ENCODE peak calls at places on chromosomes 3 and 15, in nine cellular contexts. B, I, L, T, X, J, D, A and O are unnamed samples.

GRCh38 chr3:163071684-163072083 is 1575.1 kb downstream of the OTOL1 start:
- DNase-seq in X (no peak), D (no peak), B (no peak), L (no peak), J (no peak), I (no peak), T (no peak), A (no peak), O (peak)

GRCh38 chr3:127886276-127886862 is 28.7 kb upstream of the KBTBD12 start:
- DNase-seq in L (no peak), X (no peak), D (no peak), B (no peak), A (no peak), T (no peak), J (no peak), I (no peak), O (no peak)

GRCh38 chr3:72887723-72888545 is at the start of gene GXYLT2:
- DNase-seq in A (peak), I (peak), J (peak), X (peak), L (peak), B (peak), D (peak), T (peak), O (peak)

GRCh38 chr15:30997270-30997669 is 5.8 kb upstream of the MTMR10 start:
- DNase-seq in I (no peak), X (no peak), J (no peak), D (no peak), B (no peak), A (no peak), L (no peak), T (no peak), O (no peak)

GRCh38 chr15:77901251-77901881 is 176.1 kb downstream of the TBC1D2B start:
- DNase-seq in A (no peak), T (no peak), X (no peak), D (no peak), I (no peak), L (no peak), B (no peak), J (no peak), O (no peak)

GRCh38 chr3:188154758-188155574 is 1.0 kb downstream of the LPP start:
- DNase-seq in T (no peak), J (no peak), I (no peak), B (no peak), X (no peak), D (peak), A (no peak), L (no peak), O (peak)

GRCh38 chr3:8253201-8253600 is 248.4 kb upstream of the LMCD1 start:
- DNase-seq in X (no peak), J (no peak), T (no peak), B (no peak), D (peak), A (no peak), I (no peak), L (no peak), O (no peak)

GRCh38 chr3:149129326-149130123 is at the start of gene HPS3:
- DNase-seq in I (peak), J (peak), B (peak), L (peak), D (peak), T (peak), A (peak), X (peak), O (peak)

GRCh38 chr3:4852780-4853748 is 126.2 kb upstream of the BHLHE40 start:
- DNase-seq in T (no peak), B (no peak), L (no peak), J (no peak), A (no peak), D (no peak), X (no peak), I (no peak), O (no peak)

GRCh38 chr15:52797625-52798501 is 7.7 kb upstream of the ONECUT1 start:
- DNase-seq in X (no peak), J (no peak), L (no peak), T (no peak), A (no peak), I (no peak), D (no peak), B (no peak), O (no peak)

GRCh38 chr15:62912282-62912681 is 130.3 kb upstream of the TPM1 start:
- DNase-seq in D (no peak), J (no peak), B (no peak), X (no peak), A (no peak), T (no peak), L (no peak), I (no peak), O (no peak)

GRCh38 chr3:169901453-169901852 is 9.9 kb upstream of the SAMD7 start:
- DNase-seq in B (no peak), J (no peak), I (no peak), D (no peak), T (no peak), X (no peak), L (no peak), A (no peak), O (no peak)

GRCh38 chr3:156898296-156898880 is 72.2 kb downstream of the LEKR1 start:
- DNase-seq in J (no peak), L (no peak), I (no peak), X (no peak), D (no peak), T (no peak), A (no peak), B (no peak), O (peak)

GRCh38 chr3:115758076-115758763 is 134.9 kb downstream of the GAP43 start:
- DNase-seq in B (no peak), J (no peak), X (no peak), L (no peak), T (no peak), I (no peak), D (no peak), A (no peak), O (no peak)

GRCh38 chr3:98777801-98778220 is 14.7 kb downstream of the ST3GAL6 start:
- DNase-seq in B (no peak), L (no peak), A (no peak), I (peak), J (no peak), T (no peak), D (no peak), X (no peak), O (peak)

GRCh38 chr3:31839144-31839917 is 141.7 kb downstream of the OSBPL10 start:
- DNase-seq in D (no peak), B (no peak), T (no peak), A (no peak), J (no peak), I (no peak), X (no peak), L (no peak), O (no peak)

GRCh38 chr3:194579091-194579606 is 54.1 kb downstream of the TMEM44 start:
- DNase-seq in B (no peak), L (no peak), X (no peak), I (peak), T (no peak), D (no peak), J (peak), A (no peak), O (peak)

GRCh38 chr3:14265246-14265962 is 86.8 kb downstream of the LSM3 start:
- DNase-seq in D (peak), B (no peak), L (peak), J (no peak), T (no peak), I (no peak), X (no peak), A (no peak), O (peak)

GRCh38 chr3:106691476-106691875 is 685.8 kb upstream of the CCDC54 start:
- DNase-seq in A (no peak), I (no peak), T (no peak), B (no peak), D (no peak), J (no peak), X (no peak), L (no peak), O (no peak)

GRCh38 chr3:137770821-137771399 is 6.8 kb downstream of the SOX14 start:
- DNase-seq in X (no peak), J (no peak), D (no peak), T (peak), I (no peak), B (no peak), L (no peak), A (peak), O (no peak)

GRCh38 chr3:73530030-73530411 is 94.7 kb downstream of the PDZRN3 start:
- DNase-seq in J (no peak), X (no peak), I (no peak), B (no peak), A (no peak), L (no peak), T (no peak), D (no peak), O (peak)